ENCODE peak calls at places on chromosomes 1 and 21, in six cellular contexts. One of them, this sample, is unnamed. For H3K4me1, the result is how much of the 10 kb centered on the place peaks cover.

GRCh38 chr21:30199989-30200388 is 15.9 kb downstream of the CLDN8 start:
- DNase-seq in mesenchymal stem cell: no peak
- DNase-seq in Karpas-422: no peak
- DNase-seq in MM.1S: no peak
- DNase-seq in mammary epithelial cell: no peak
- DNase-seq in lung: no peak
- DNase-seq in this sample: no peak

GRCh38 chr1:61482170-61482569 is 242.8 kb downstream of the TM2D1 start:
- DNase-seq in MM.1S: no peak
- DNase-seq in mesenchymal stem cell: no peak
- DNase-seq in lung: no peak
- DNase-seq in mammary epithelial cell: no peak
- DNase-seq in Karpas-422: no peak
- DNase-seq in this sample: no peak

GRCh38 chr1:24390924-24391782 is 22.4 kb downstream of the STPG1 start:
- DNase-seq in Karpas-422: peak
- DNase-seq in lung: peak
- DNase-seq in MM.1S: peak
- DNase-seq in mammary epithelial cell: peak
- DNase-seq in mesenchymal stem cell: peak
- DNase-seq in this sample: peak

GRCh38 chr1:28115267-28115666 is 26.9 kb upstream of the EYA3 start:
- DNase-seq in Karpas-422: no peak
- DNase-seq in lung: peak
- DNase-seq in MM.1S: no peak
- DNase-seq in mesenchymal stem cell: peak
- DNase-seq in mammary epithelial cell: no peak
- DNase-seq in this sample: no peak

GRCh38 chr1:20059847-20060246 is 10.1 kb upstream of the PLA2G5 start:
- DNase-seq in lung: peak
- DNase-seq in mesenchymal stem cell: no peak
- DNase-seq in mammary epithelial cell: no peak
- DNase-seq in Karpas-422: no peak
- DNase-seq in MM.1S: no peak
- DNase-seq in this sample: no peak

GRCh38 chr1:21059021-21059420 is 117.7 kb downstream of the EIF4G3 start:
- DNase-seq in Karpas-422: no peak
- DNase-seq in lung: no peak
- DNase-seq in mammary epithelial cell: no peak
- DNase-seq in mesenchymal stem cell: no peak
- DNase-seq in MM.1S: no peak
- DNase-seq in this sample: no peak

GRCh38 chr1:201828451-201828819 is 522 bp upstream of the IPO9 start:
- DNase-seq in mammary epithelial cell: no peak
- DNase-seq in Karpas-422: no peak
- DNase-seq in MM.1S: no peak
- DNase-seq in lung: no peak
- DNase-seq in mesenchymal stem cell: peak
- DNase-seq in this sample: no peak

GRCh38 chr1:227793948-227794812 is 21.3 kb upstream of the PRSS38 start:
- DNase-seq in lung: peak
- DNase-seq in mammary epithelial cell: peak
- DNase-seq in mesenchymal stem cell: peak
- DNase-seq in MM.1S: no peak
- DNase-seq in Karpas-422: no peak
- DNase-seq in this sample: peak

GRCh38 chr1:224928906-224929305 is 569 bp upstream of the DNAH14 start:
- DNase-seq in MM.1S: no peak
- DNase-seq in mesenchymal stem cell: no peak
- DNase-seq in mammary epithelial cell: no peak
- DNase-seq in Karpas-422: no peak
- DNase-seq in lung: no peak
- DNase-seq in this sample: no peak

GRCh38 chr1:110035236-110035752 is 870 bp downstream of the STRIP1 start:
- DNase-seq in MM.1S: no peak
- DNase-seq in mesenchymal stem cell: no peak
- DNase-seq in Karpas-422: peak
- DNase-seq in mammary epithelial cell: peak
- DNase-seq in lung: no peak
- DNase-seq in this sample: no peak

GRCh38 chr1:43225168-43225567 is 44.6 kb upstream of the TMEM125 start:
- DNase-seq in Karpas-422: no peak
- DNase-seq in mammary epithelial cell: no peak
- DNase-seq in mesenchymal stem cell: peak
- DNase-seq in MM.1S: peak
- DNase-seq in lung: no peak
- DNase-seq in this sample: no peak

GRCh38 chr1:62144238-62144831 is 50.3 kb upstream of the L1TD1 start:
- DNase-seq in mesenchymal stem cell: peak
- DNase-seq in lung: no peak
- DNase-seq in Karpas-422: peak
- DNase-seq in MM.1S: peak
- DNase-seq in mammary epithelial cell: peak
- DNase-seq in this sample: peak

GRCh38 chr1:24952413-24952841 is 22.4 kb upstream of the RUNX3 start:
- DNase-seq in Karpas-422: peak
- DNase-seq in MM.1S: no peak
- DNase-seq in mesenchymal stem cell: peak
- DNase-seq in mammary epithelial cell: peak
- DNase-seq in lung: no peak
- DNase-seq in this sample: no peak

GRCh38 chr1:228037401-228038386 is 30.9 kb downstream of the WNT3A start:
- DNase-seq in lung: no peak
- DNase-seq in mammary epithelial cell: peak
- DNase-seq in Karpas-422: no peak
- DNase-seq in mesenchymal stem cell: peak
- DNase-seq in MM.1S: no peak
- DNase-seq in this sample: peak

GRCh38 chr1:202172015-202172355 is 11.6 kb upstream of the PTPN7 start:
- DNase-seq in mesenchymal stem cell: no peak
- DNase-seq in Karpas-422: no peak
- DNase-seq in lung: no peak
- DNase-seq in mammary epithelial cell: no peak
- DNase-seq in MM.1S: no peak
- DNase-seq in this sample: no peak

GRCh38 chr1:232725303-232726047 is 79.7 kb upstream of the MAP10 start:
- DNase-seq in MM.1S: no peak
- DNase-seq in lung: no peak
- DNase-seq in mesenchymal stem cell: no peak
- DNase-seq in Karpas-422: peak
- DNase-seq in mammary epithelial cell: peak
- DNase-seq in this sample: no peak

GRCh38 chr1:8598783-8599182 is 218.7 kb downstream of the RERE start:
- DNase-seq in Karpas-422: no peak
- DNase-seq in mammary epithelial cell: no peak
- DNase-seq in lung: no peak
- DNase-seq in mesenchymal stem cell: peak
- DNase-seq in MM.1S: no peak
- DNase-seq in this sample: no peak

GRCh38 chr1:165836664-165837482 is 9.5 kb downstream of the UCK2 start:
- DNase-seq in mesenchymal stem cell: no peak
- DNase-seq in mammary epithelial cell: no peak
- DNase-seq in MM.1S: no peak
- DNase-seq in lung: peak
- DNase-seq in Karpas-422: no peak
- DNase-seq in this sample: no peak

GRCh38 chr1:117734403-117734802 is 128.6 kb downstream of the TENT5C start:
- DNase-seq in Karpas-422: no peak
- DNase-seq in mesenchymal stem cell: no peak
- DNase-seq in lung: no peak
- DNase-seq in MM.1S: no peak
- DNase-seq in mammary epithelial cell: no peak
- DNase-seq in this sample: no peak

GRCh38 chr21:41610042-41610839 is 102.3 kb upstream of the TMPRSS2 start:
- DNase-seq in mammary epithelial cell: peak
- DNase-seq in Karpas-422: peak
- DNase-seq in mesenchymal stem cell: peak
- DNase-seq in MM.1S: peak
- DNase-seq in lung: peak
- DNase-seq in this sample: peak

GRCh38 chr1:201427923-201428322 is 6.4 kb upstream of the TNNI1 start:
- DNase-seq in Karpas-422: no peak
- DNase-seq in mammary epithelial cell: no peak
- DNase-seq in mesenchymal stem cell: no peak
- DNase-seq in MM.1S: no peak
- DNase-seq in lung: no peak
- DNase-seq in this sample: no peak

GRCh38 chr1:171218661-171219060 is 29.6 kb upstream of the FMO1 start:
- DNase-seq in lung: no peak
- DNase-seq in Karpas-422: no peak
- DNase-seq in mesenchymal stem cell: no peak
- DNase-seq in MM.1S: no peak
- DNase-seq in mammary epithelial cell: no peak
- DNase-seq in this sample: no peak

GRCh38 chr1:111234866-111235265 is 7.4 kb downstream of the CHI3L2 start:
- DNase-seq in lung: no peak
- DNase-seq in mesenchymal stem cell: no peak
- DNase-seq in Karpas-422: no peak
- DNase-seq in MM.1S: no peak
- DNase-seq in mammary epithelial cell: peak
- DNase-seq in this sample: no peak

GRCh38 chr21:31752352-31752751 is 20.4 kb upstream of the SCAF4 start:
- DNase-seq in Karpas-422: no peak
- DNase-seq in mesenchymal stem cell: no peak
- DNase-seq in mammary epithelial cell: peak
- DNase-seq in MM.1S: no peak
- DNase-seq in lung: no peak
- DNase-seq in this sample: no peak

GRCh38 chr1:43453442-43454269 is at the start of gene HYI:
- DNase-seq in MM.1S: peak
- DNase-seq in lung: peak
- DNase-seq in Karpas-422: no peak
- DNase-seq in mesenchymal stem cell: peak
- DNase-seq in mammary epithelial cell: peak
- DNase-seq in this sample: peak

GRCh38 chr1:150764617-150765090 is 924 bp downstream of the CTSS start:
- DNase-seq in MM.1S: no peak
- DNase-seq in mammary epithelial cell: peak
- DNase-seq in Karpas-422: peak
- DNase-seq in lung: no peak
- DNase-seq in mesenchymal stem cell: peak
- DNase-seq in this sample: no peak

GRCh38 chr1:215146252-215146975 is 63.9 kb downstream of the KCNK2 start:
- DNase-seq in mesenchymal stem cell: peak
- DNase-seq in lung: no peak
- DNase-seq in mammary epithelial cell: peak
- DNase-seq in MM.1S: no peak
- DNase-seq in Karpas-422: peak
- DNase-seq in this sample: peak

GRCh38 chr1:181969902-181970301 is 91.6 kb downstream of the ZNF648 start:
- DNase-seq in MM.1S: no peak
- DNase-seq in Karpas-422: no peak
- DNase-seq in lung: no peak
- DNase-seq in mammary epithelial cell: no peak
- DNase-seq in mesenchymal stem cell: no peak
- DNase-seq in this sample: no peak

GRCh38 chr1:119946724-119947123 is 50.4 kb upstream of the ADAM30 start:
- DNase-seq in mammary epithelial cell: no peak
- DNase-seq in lung: no peak
- DNase-seq in Karpas-422: no peak
- DNase-seq in MM.1S: no peak
- DNase-seq in mesenchymal stem cell: no peak
- DNase-seq in this sample: no peak

GRCh38 chr1:218546314-218546713 is 201.2 kb downstream of the TGFB2 start:
- DNase-seq in Karpas-422: no peak
- DNase-seq in mesenchymal stem cell: no peak
- DNase-seq in lung: no peak
- DNase-seq in MM.1S: no peak
- DNase-seq in mammary epithelial cell: no peak
- DNase-seq in this sample: no peak

GRCh38 chr1:38608202-38608864 is 251.2 kb downstream of the RRAGC start:
- DNase-seq in Karpas-422: peak
- DNase-seq in mammary epithelial cell: no peak
- DNase-seq in mesenchymal stem cell: peak
- DNase-seq in MM.1S: no peak
- DNase-seq in lung: no peak
- DNase-seq in this sample: no peak

GRCh38 chr1:150528997-150529396 is 13.4 kb downstream of the FALEC start:
- DNase-seq in Karpas-422: no peak
- DNase-seq in lung: no peak
- DNase-seq in mesenchymal stem cell: peak
- DNase-seq in MM.1S: no peak
- DNase-seq in mammary epithelial cell: peak
- DNase-seq in this sample: no peak

GRCh38 chr1:230834292-230834691 is 34.0 kb downstream of the C1orf198 start:
- DNase-seq in mammary epithelial cell: no peak
- DNase-seq in lung: peak
- DNase-seq in mesenchymal stem cell: no peak
- DNase-seq in MM.1S: no peak
- DNase-seq in Karpas-422: no peak
- DNase-seq in this sample: no peak
- H3K4me1 ChIP-seq in mammary epithelial cell: under half
- H3K4me1 ChIP-seq in lung: under half
- H3K4me1 ChIP-seq in mesenchymal stem cell: under half
- H3K4me1 ChIP-seq in MM.1S: under half
- H3K4me1 ChIP-seq in Karpas-422: under half
- H3K4me1 ChIP-seq in this sample: under half

DNA sequence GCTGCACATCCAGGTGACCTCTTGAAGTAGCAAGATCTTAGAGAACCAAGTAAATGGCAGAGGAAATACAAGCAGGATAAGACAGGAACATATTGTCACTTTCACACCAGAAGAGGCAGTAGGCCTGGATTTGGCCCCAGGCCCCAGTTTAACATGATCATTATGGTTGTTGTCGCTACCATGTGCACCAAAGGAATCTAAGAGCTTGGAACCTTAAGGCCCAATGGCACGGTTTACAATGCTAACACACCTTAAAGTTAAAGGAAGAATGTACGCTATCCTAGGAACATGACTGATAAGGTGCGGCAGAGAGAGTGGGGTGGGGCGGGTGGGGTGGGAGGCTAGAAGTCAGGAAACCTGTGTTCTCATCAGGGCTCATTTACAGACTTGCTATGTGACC is 147.5 kb downstream of the ROR1 start:
- DNase-seq in mesenchymal stem cell: no peak
- DNase-seq in lung: no peak
- DNase-seq in Karpas-422: no peak
- DNase-seq in MM.1S: no peak
- DNase-seq in mammary epithelial cell: no peak
- DNase-seq in this sample: no peak
- H3K4me1 ChIP-seq in mesenchymal stem cell: under half
- H3K4me1 ChIP-seq in lung: under half
- H3K4me1 ChIP-seq in Karpas-422: under half
- H3K4me1 ChIP-seq in MM.1S: under half
- H3K4me1 ChIP-seq in mammary epithelial cell: under half
- H3K4me1 ChIP-seq in this sample: under half

GRCh38 chr1:26287033-26287711 is 7.3 kb downstream of the SH3BGRL3 start:
- DNase-seq in mesenchymal stem cell: peak
- DNase-seq in MM.1S: peak
- DNase-seq in Karpas-422: peak
- DNase-seq in mammary epithelial cell: no peak
- DNase-seq in lung: no peak
- DNase-seq in this sample: peak
- H3K4me1 ChIP-seq in mesenchymal stem cell: half or more
- H3K4me1 ChIP-seq in MM.1S: under half
- H3K4me1 ChIP-seq in Karpas-422: half or more
- H3K4me1 ChIP-seq in mammary epithelial cell: under half
- H3K4me1 ChIP-seq in lung: under half
- H3K4me1 ChIP-seq in this sample: under half

GRCh38 chr1:22141493-22141892 is 1.4 kb downstream of the WNT4 start:
- DNase-seq in mesenchymal stem cell: peak
- DNase-seq in Karpas-422: no peak
- DNase-seq in lung: no peak
- DNase-seq in MM.1S: no peak
- DNase-seq in mammary epithelial cell: no peak
- DNase-seq in this sample: no peak
- H3K4me1 ChIP-seq in mesenchymal stem cell: under half
- H3K4me1 ChIP-seq in Karpas-422: under half
- H3K4me1 ChIP-seq in lung: under half
- H3K4me1 ChIP-seq in MM.1S: under half
- H3K4me1 ChIP-seq in mammary epithelial cell: under half
- H3K4me1 ChIP-seq in this sample: under half

GRCh38 chr1:93609536-93609935 is 72.1 kb downstream of the BCAR3 start:
- DNase-seq in lung: no peak
- DNase-seq in mammary epithelial cell: no peak
- DNase-seq in mesenchymal stem cell: no peak
- DNase-seq in MM.1S: no peak
- DNase-seq in Karpas-422: no peak
- DNase-seq in this sample: no peak
- H3K4me1 ChIP-seq in lung: under half
- H3K4me1 ChIP-seq in mammary epithelial cell: half or more
- H3K4me1 ChIP-seq in mesenchymal stem cell: under half
- H3K4me1 ChIP-seq in MM.1S: under half
- H3K4me1 ChIP-seq in Karpas-422: under half
- H3K4me1 ChIP-seq in this sample: under half

This sample was measured in mucosa of descending colon.